ENCODE peak calls at places on chromosomes 13 and 19, in seven cellular contexts. X is GM12878, D is HepG2, B is K562, P is H1, Q is GM12891, R is SK-N-SH. H is an unnamed sample.

GRCh38 chr19:21474671-21475181 is 30.7 kb upstream of the ZNF429 start:
- DNase-seq in X (no peak), D (no peak), B (no peak), P (no peak), Q (peak), R (peak), H (no peak)

GRCh38 chr19:7795555-7796161 is 32.6 kb downstream of the CLEC4M start:
- DNase-seq in X (no peak), D (no peak), B (peak), P (no peak), Q (no peak), R (no peak), H (no peak)

GRCh38 chr19:6219592-6220290 is 60.0 kb downstream of the MLLT1 start:
- DNase-seq in X (no peak), D (no peak), B (no peak), P (no peak), Q (no peak), R (no peak), H (no peak)

GRCh38 chr19:17246681-17247425 is 1.1 kb upstream of the NR2F6 start:
- DNase-seq in X (no peak), D (peak), B (peak), P (peak), Q (no peak), R (peak), H (no peak)

GRCh38 chr19:28569132-28570114 is 643.5 kb downstream of the UQCRFS1 start:
- DNase-seq in X (no peak), D (no peak), B (no peak), P (no peak), Q (no peak), R (no peak), H (no peak)

GRCh38 chr13:74466015-74466414 is 331.8 kb upstream of the KLF12 start:
- DNase-seq in X (no peak), D (no peak), B (no peak), P (no peak), Q (no peak), R (no peak), H (no peak)

GRCh38 chr13:43800828-43801227 is 14.1 kb upstream of the ENOX1 start:
- DNase-seq in X (no peak), D (no peak), B (no peak), P (no peak), Q (no peak), R (no peak), H (no peak)

GRCh38 chr13:78339927-78340326 is 263.4 kb downstream of the POU4F1 start:
- DNase-seq in X (no peak), D (no peak), B (no peak), P (no peak), Q (no peak), R (no peak), H (no peak)

GRCh38 chr13:31199849-31200635 is at the start of gene B3GLCT:
- DNase-seq in X (no peak), D (peak), B (peak), P (peak), Q (peak), R (peak), H (peak)

GRCh38 chr13:51230473-51231105 is 8.4 kb downstream of the FAM124A start:
- DNase-seq in X (no peak), D (no peak), B (no peak), P (no peak), Q (no peak), R (no peak), H (no peak)

GRCh38 chr13:112970552-112971287 is 1.7 kb downstream of the MCF2L start:
- DNase-seq in X (no peak), D (no peak), B (no peak), P (no peak), Q (no peak), R (no peak), H (no peak)

GRCh38 chr19:18073197-18073596 is 13.5 kb downstream of the IL12RB1 start:
- DNase-seq in X (no peak), D (no peak), B (no peak), P (no peak), Q (no peak), R (no peak), H (no peak)

GRCh38 chr13:30026093-30026492 is 175.7 kb upstream of the UBL3 start:
- DNase-seq in X (no peak), D (no peak), B (no peak), P (no peak), Q (no peak), R (no peak), H (no peak)

GRCh38 chr19:57850553-57851017 is 926 bp downstream of the ZNF587 start:
- DNase-seq in X (no peak), D (peak), B (peak), P (peak), Q (no peak), R (peak), H (no peak)

GRCh38 chr19:4744451-4745170 is 21.0 kb upstream of the DPP9 start:
- DNase-seq in X (no peak), D (no peak), B (peak), P (no peak), Q (no peak), R (no peak), H (no peak)

GRCh38 chr19:56837892-56838679 is 2.4 kb downstream of the PEG3 start:
- DNase-seq in X (no peak), D (peak), B (no peak), P (no peak), Q (no peak), R (peak), H (no peak)

GRCh38 chr19:27792576-27793127 is 1420.3 kb downstream of the UQCRFS1 start:
- DNase-seq in X (no peak), D (no peak), B (no peak), P (no peak), Q (no peak), R (no peak), H (no peak)

GRCh38 chr13:99796175-99796819 is 175.3 kb downstream of the ZIC5 start:
- DNase-seq in X (no peak), D (peak), B (peak), P (peak), Q (peak), R (no peak), H (no peak)

GRCh38 chr19:17972230-17972629 is 5.3 kb downstream of the KCNN1 start:
- DNase-seq in X (no peak), D (no peak), B (no peak), P (no peak), Q (no peak), R (no peak), H (no peak)

GRCh38 chr13:51229731-51230130 is 7.5 kb downstream of the FAM124A start:
- DNase-seq in X (no peak), D (no peak), B (no peak), P (no peak), Q (no peak), R (no peak), H (no peak)

GRCh38 chr19:39160523-39160861 is 34.9 kb downstream of the PAK4 start:
- DNase-seq in X (no peak), D (no peak), B (no peak), P (no peak), Q (no peak), R (no peak), H (no peak)

GRCh38 chr19:11418518-11419506 is at the start of gene RGL3:
- DNase-seq in X (no peak), D (no peak), B (no peak), P (peak), Q (no peak), R (peak), H (no peak)

GRCh38 chr13:109728061-109728460 is 58.3 kb downstream of the IRS2 start:
- DNase-seq in X (no peak), D (no peak), B (no peak), P (no peak), Q (no peak), R (no peak), H (no peak)

GRCh38 chr19:15315101-15315500 is 17.2 kb downstream of the BRD4 start:
- DNase-seq in X (no peak), D (no peak), B (no peak), P (no peak), Q (no peak), R (no peak), H (no peak)

GRCh38 chr13:112911883-112912282 is 57.1 kb upstream of the MCF2L start:
- DNase-seq in X (no peak), D (no peak), B (no peak), P (no peak), Q (no peak), R (no peak), H (no peak)

GRCh38 chr19:623974-624373 is 9.4 kb downstream of the POLRMT start:
- DNase-seq in X (no peak), D (no peak), B (no peak), P (no peak), Q (no peak), R (no peak), H (no peak)

GRCh38 chr19:17926044-17926443 is 6.8 kb upstream of the CCDC124 start:
- DNase-seq in X (no peak), D (no peak), B (no peak), P (no peak), Q (no peak), R (no peak), H (no peak)

GRCh38 chr19:1813197-1813836 is 1.2 kb upstream of the ATP8B3 start:
- DNase-seq in X (no peak), D (no peak), B (no peak), P (no peak), Q (no peak), R (no peak), H (no peak)
- TF ChIP-seq POLR2AphosphoS5 in X (no peak), D (no peak), B (no peak), P (no peak), Q (no peak), R (no peak), H (no peak)

GRCh38 chr13:76148926-76149325 is 512.8 kb downstream of the LMO7 start:
- DNase-seq in X (no peak), D (no peak), B (no peak), P (no peak), Q (no peak), R (no peak), H (no peak)
- TF ChIP-seq TAF1 in X (no peak), D (no peak), B (no peak), P (no peak), Q (no peak), R (no peak), H (no peak)

GRCh38 chr13:85819513-85819912 is 20.3 kb upstream of the SLITRK6 start:
- DNase-seq in X (no peak), D (no peak), B (no peak), P (no peak), Q (no peak), R (peak), H (no peak)

GRCh38 chr13:85828094-85828684 is 29.0 kb upstream of the SLITRK6 start:
- DNase-seq in X (no peak), D (peak), B (peak), P (no peak), Q (no peak), R (peak), H (no peak)

GRCh38 chr13:85825454-85825853 is 26.2 kb upstream of the SLITRK6 start:
- DNase-seq in X (no peak), D (no peak), B (no peak), P (no peak), Q (no peak), R (no peak), H (no peak)
- TF ChIP-seq POLR2AphosphoS5 in X (no peak), D (no peak), B (no peak), P (no peak), Q (no peak), R (no peak), H (no peak)

DNA sequence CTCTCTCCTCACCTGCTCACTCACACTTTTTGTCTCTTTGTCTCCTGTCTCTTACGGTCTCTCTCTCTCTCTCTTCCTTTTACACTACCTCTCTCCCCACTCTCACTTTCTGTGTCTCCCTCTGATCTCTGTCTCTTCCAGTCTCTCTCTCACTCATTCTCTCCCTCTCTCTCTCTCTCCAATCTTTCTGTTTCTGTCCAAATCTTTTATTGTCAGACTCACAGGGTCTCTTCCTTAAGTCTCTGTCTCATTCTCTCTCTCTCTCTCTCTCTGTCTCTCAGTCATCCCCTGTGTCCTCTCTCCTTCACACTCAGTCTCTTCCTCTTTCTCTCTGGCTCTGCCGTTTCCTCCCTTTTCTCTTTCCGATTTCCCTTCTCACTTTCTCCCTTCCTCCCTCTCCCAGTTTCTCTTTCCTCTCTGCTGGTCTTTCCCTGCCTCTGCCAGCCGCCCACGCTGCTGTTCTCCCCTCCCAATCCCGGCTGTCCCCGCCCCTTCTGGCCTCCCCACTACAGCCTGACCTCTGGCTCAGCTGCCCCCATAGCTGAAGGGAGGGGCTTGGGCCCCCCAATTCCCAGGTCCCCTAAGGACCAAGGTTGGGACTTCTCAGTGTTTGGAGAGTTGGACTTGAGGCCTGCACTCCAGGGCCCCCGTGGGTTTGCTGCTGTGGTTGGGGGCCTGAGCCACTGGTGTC is at the start of gene PLEKHA4:
- DNase-seq in X (no peak), D (no peak), B (peak), P (peak), Q (no peak), R (peak), H (no peak)
- TF ChIP-seq TAF1 in X (no peak), D (peak), B (no peak), P (no peak), Q (no peak), R (peak), H (no peak)